ENCODE peak calls at places on chromosome 16, in six cellular contexts. S is iPS-NIHi11; A is astrocyte of the spinal cord; R is activated CD4-positive, alpha-beta T cell treated with anti-CD3 and anti-CD28 coated beads, Interleukin-2, amount 50 U/mL, for 4 hours; I is neuronal stem cell; O is CD4-positive, alpha-beta memory T cell. Y is an unnamed sample.

GRCh38 chr16:64751906-64752305 is 370.0 kb downstream of the CDH11 start:
- DNase-seq in S (peak), A (peak), R (no peak), I (no peak), O (no peak), Y (no peak)

GRCh38 chr16:57589374-57589773 is 39.1 kb upstream of the ADGRG1 start:
- DNase-seq in S (no peak), A (no peak), R (no peak), I (no peak), O (no peak), Y (no peak)

GRCh38 chr16:81486555-81487061 is 42.0 kb downstream of the CMIP start:
- DNase-seq in S (no peak), A (peak), R (no peak), I (no peak), O (no peak), Y (peak)

GRCh38 chr16:66714659-66715307 is 18.2 kb upstream of the CMTM4 start:
- DNase-seq in S (no peak), A (no peak), R (no peak), I (no peak), O (no peak), Y (no peak)

GRCh38 chr16:83581082-83581481 is 226.7 kb upstream of the HSBP1 start:
- DNase-seq in S (no peak), A (no peak), R (no peak), I (no peak), O (no peak), Y (no peak)

GRCh38 chr16:9008335-9009260 is 44.9 kb upstream of the USP7 start:
- DNase-seq in S (peak), A (peak), R (peak), I (peak), O (peak), Y (peak)

GRCh38 chr16:78770353-78771091 is 671.1 kb downstream of the WWOX start:
- DNase-seq in S (peak), A (no peak), R (peak), I (peak), O (peak), Y (peak)

GRCh38 chr16:19113577-19114358 is at the start of gene ITPRIPL2:
- DNase-seq in S (peak), A (peak), R (no peak), I (peak), O (no peak), Y (peak)

GRCh38 chr16:12580809-12581208 is 222.9 kb downstream of the CPPED1 start:
- DNase-seq in S (no peak), A (no peak), R (no peak), I (no peak), O (no peak), Y (no peak)

GRCh38 chr16:23924138-23924537 is 88.4 kb downstream of the PRKCB start:
- DNase-seq in S (no peak), A (no peak), R (no peak), I (no peak), O (no peak), Y (no peak)

GRCh38 chr16:63617990-63618763 is 1503.7 kb downstream of the CDH11 start:
- DNase-seq in S (peak), A (no peak), R (no peak), I (no peak), O (no peak), Y (no peak)

GRCh38 chr16:65574311-65574966 is 452.6 kb upstream of the CDH11 start:
- DNase-seq in S (no peak), A (no peak), R (no peak), I (no peak), O (no peak), Y (no peak)

GRCh38 chr16:53504161-53504663 is 1.2 kb upstream of the AKTIP start:
- DNase-seq in S (no peak), A (peak), R (peak), I (no peak), O (peak), Y (peak)